ENCODE peak calls at places on chromosomes 3 and 15, in nine cellular contexts. One of them, this sample, is unnamed.

GRCh38 chr3:10558726-10559125 is 53.3 kb upstream of the ATP2B2 start:
- DNase-seq in activated T-helper 1 cell treated with Interleukin-2 at 50 U/mL for 16 hours: no peak
- DNase-seq in stimulated activated CD4-positive, alpha-beta T cell treated with anti-CD3 and anti-CD28 coated beads, Interleukin-2, amount 100 ng/mL, for 24 hours: no peak
- DNase-seq in naive B cell: no peak
- DNase-seq in stimulated activated CD8-positive, alpha-beta memory T cell treated with anti-CD3 and anti-CD28 coated beads, Interleukin-7, amount 100 ng/mL, for 48 hours: no peak
- DNase-seq in aorta: no peak
- DNase-seq in T-helper 9 cell: no peak
- DNase-seq in NCI-H460: no peak
- DNase-seq in HFFc6: no peak
- DNase-seq in this sample: no peak

GRCh38 chr3:11610044-11610671 is 33.6 kb downstream of the VGLL4 start:
- DNase-seq in activated T-helper 1 cell treated with Interleukin-2 at 50 U/mL for 16 hours: no peak
- DNase-seq in stimulated activated CD4-positive, alpha-beta T cell treated with anti-CD3 and anti-CD28 coated beads, Interleukin-2, amount 100 ng/mL, for 24 hours: no peak
- DNase-seq in naive B cell: no peak
- DNase-seq in stimulated activated CD8-positive, alpha-beta memory T cell treated with anti-CD3 and anti-CD28 coated beads, Interleukin-7, amount 100 ng/mL, for 48 hours: no peak
- DNase-seq in aorta: no peak
- DNase-seq in T-helper 9 cell: no peak
- DNase-seq in NCI-H460: no peak
- DNase-seq in HFFc6: no peak
- DNase-seq in this sample: no peak

GRCh38 chr15:89649013-89649625 is 6.1 kb downstream of the KIF7 start:
- DNase-seq in activated T-helper 1 cell treated with Interleukin-2 at 50 U/mL for 16 hours: no peak
- DNase-seq in stimulated activated CD4-positive, alpha-beta T cell treated with anti-CD3 and anti-CD28 coated beads, Interleukin-2, amount 100 ng/mL, for 24 hours: no peak
- DNase-seq in naive B cell: no peak
- DNase-seq in stimulated activated CD8-positive, alpha-beta memory T cell treated with anti-CD3 and anti-CD28 coated beads, Interleukin-7, amount 100 ng/mL, for 48 hours: no peak
- DNase-seq in aorta: peak
- DNase-seq in T-helper 9 cell: no peak
- DNase-seq in NCI-H460: no peak
- DNase-seq in HFFc6: no peak
- DNase-seq in this sample: no peak

GRCh38 chr15:99683000-99683670 is 50.1 kb downstream of the LYSMD4 start:
- DNase-seq in activated T-helper 1 cell treated with Interleukin-2 at 50 U/mL for 16 hours: no peak
- DNase-seq in stimulated activated CD4-positive, alpha-beta T cell treated with anti-CD3 and anti-CD28 coated beads, Interleukin-2, amount 100 ng/mL, for 24 hours: no peak
- DNase-seq in naive B cell: peak
- DNase-seq in stimulated activated CD8-positive, alpha-beta memory T cell treated with anti-CD3 and anti-CD28 coated beads, Interleukin-7, amount 100 ng/mL, for 48 hours: no peak
- DNase-seq in aorta: no peak
- DNase-seq in T-helper 9 cell: no peak
- DNase-seq in NCI-H460: no peak
- DNase-seq in HFFc6: no peak
- DNase-seq in this sample: no peak

GRCh38 chr3:120450914-120451669 is at the start of gene FSTL1:
- DNase-seq in activated T-helper 1 cell treated with Interleukin-2 at 50 U/mL for 16 hours: no peak
- DNase-seq in stimulated activated CD4-positive, alpha-beta T cell treated with anti-CD3 and anti-CD28 coated beads, Interleukin-2, amount 100 ng/mL, for 24 hours: no peak
- DNase-seq in naive B cell: no peak
- DNase-seq in stimulated activated CD8-positive, alpha-beta memory T cell treated with anti-CD3 and anti-CD28 coated beads, Interleukin-7, amount 100 ng/mL, for 48 hours: no peak
- DNase-seq in aorta: peak
- DNase-seq in T-helper 9 cell: no peak
- DNase-seq in NCI-H460: no peak
- DNase-seq in HFFc6: no peak
- DNase-seq in this sample: peak

GRCh38 chr3:188284455-188285212 is 130.7 kb downstream of the LPP start:
- DNase-seq in activated T-helper 1 cell treated with Interleukin-2 at 50 U/mL for 16 hours: no peak
- DNase-seq in stimulated activated CD4-positive, alpha-beta T cell treated with anti-CD3 and anti-CD28 coated beads, Interleukin-2, amount 100 ng/mL, for 24 hours: peak
- DNase-seq in naive B cell: no peak
- DNase-seq in stimulated activated CD8-positive, alpha-beta memory T cell treated with anti-CD3 and anti-CD28 coated beads, Interleukin-7, amount 100 ng/mL, for 48 hours: peak
- DNase-seq in aorta: no peak
- DNase-seq in T-helper 9 cell: no peak
- DNase-seq in NCI-H460: no peak
- DNase-seq in HFFc6: no peak
- DNase-seq in this sample: no peak

GRCh38 chr3:156519758-156520162 is 35.2 kb downstream of the SSR3 start:
- DNase-seq in activated T-helper 1 cell treated with Interleukin-2 at 50 U/mL for 16 hours: no peak
- DNase-seq in stimulated activated CD4-positive, alpha-beta T cell treated with anti-CD3 and anti-CD28 coated beads, Interleukin-2, amount 100 ng/mL, for 24 hours: no peak
- DNase-seq in naive B cell: no peak
- DNase-seq in stimulated activated CD8-positive, alpha-beta memory T cell treated with anti-CD3 and anti-CD28 coated beads, Interleukin-7, amount 100 ng/mL, for 48 hours: no peak
- DNase-seq in aorta: no peak
- DNase-seq in T-helper 9 cell: no peak
- DNase-seq in NCI-H460: no peak
- DNase-seq in HFFc6: no peak
- DNase-seq in this sample: no peak

GRCh38 chr3:30510596-30510995 is 95.8 kb upstream of the TGFBR2 start:
- DNase-seq in activated T-helper 1 cell treated with Interleukin-2 at 50 U/mL for 16 hours: no peak
- DNase-seq in stimulated activated CD4-positive, alpha-beta T cell treated with anti-CD3 and anti-CD28 coated beads, Interleukin-2, amount 100 ng/mL, for 24 hours: no peak
- DNase-seq in naive B cell: no peak
- DNase-seq in stimulated activated CD8-positive, alpha-beta memory T cell treated with anti-CD3 and anti-CD28 coated beads, Interleukin-7, amount 100 ng/mL, for 48 hours: no peak
- DNase-seq in aorta: no peak
- DNase-seq in T-helper 9 cell: no peak
- DNase-seq in NCI-H460: no peak
- DNase-seq in HFFc6: no peak
- DNase-seq in this sample: peak

GRCh38 chr3:139832998-139833397 is 102.0 kb upstream of the CLSTN2 start:
- DNase-seq in activated T-helper 1 cell treated with Interleukin-2 at 50 U/mL for 16 hours: no peak
- DNase-seq in stimulated activated CD4-positive, alpha-beta T cell treated with anti-CD3 and anti-CD28 coated beads, Interleukin-2, amount 100 ng/mL, for 24 hours: no peak
- DNase-seq in naive B cell: no peak
- DNase-seq in stimulated activated CD8-positive, alpha-beta memory T cell treated with anti-CD3 and anti-CD28 coated beads, Interleukin-7, amount 100 ng/mL, for 48 hours: no peak
- DNase-seq in aorta: no peak
- DNase-seq in T-helper 9 cell: no peak
- DNase-seq in NCI-H460: no peak
- DNase-seq in HFFc6: no peak
- DNase-seq in this sample: no peak

GRCh38 chr3:193826126-193826795 is 233.3 kb downstream of the OPA1 start:
- DNase-seq in activated T-helper 1 cell treated with Interleukin-2 at 50 U/mL for 16 hours: no peak
- DNase-seq in stimulated activated CD4-positive, alpha-beta T cell treated with anti-CD3 and anti-CD28 coated beads, Interleukin-2, amount 100 ng/mL, for 24 hours: no peak
- DNase-seq in naive B cell: no peak
- DNase-seq in stimulated activated CD8-positive, alpha-beta memory T cell treated with anti-CD3 and anti-CD28 coated beads, Interleukin-7, amount 100 ng/mL, for 48 hours: no peak
- DNase-seq in aorta: no peak
- DNase-seq in T-helper 9 cell: no peak
- DNase-seq in NCI-H460: no peak
- DNase-seq in HFFc6: peak
- DNase-seq in this sample: no peak

GRCh38 chr15:81279621-81280051 is 44.3 kb downstream of the STARD5 start:
- DNase-seq in activated T-helper 1 cell treated with Interleukin-2 at 50 U/mL for 16 hours: no peak
- DNase-seq in stimulated activated CD4-positive, alpha-beta T cell treated with anti-CD3 and anti-CD28 coated beads, Interleukin-2, amount 100 ng/mL, for 24 hours: no peak
- DNase-seq in naive B cell: no peak
- DNase-seq in stimulated activated CD8-positive, alpha-beta memory T cell treated with anti-CD3 and anti-CD28 coated beads, Interleukin-7, amount 100 ng/mL, for 48 hours: no peak
- DNase-seq in aorta: no peak
- DNase-seq in T-helper 9 cell: no peak
- DNase-seq in NCI-H460: no peak
- DNase-seq in HFFc6: peak
- DNase-seq in this sample: peak

GRCh38 chr15:39127925-39128617 is 452.8 kb upstream of the THBS1 start:
- DNase-seq in activated T-helper 1 cell treated with Interleukin-2 at 50 U/mL for 16 hours: no peak
- DNase-seq in stimulated activated CD4-positive, alpha-beta T cell treated with anti-CD3 and anti-CD28 coated beads, Interleukin-2, amount 100 ng/mL, for 24 hours: no peak
- DNase-seq in naive B cell: no peak
- DNase-seq in stimulated activated CD8-positive, alpha-beta memory T cell treated with anti-CD3 and anti-CD28 coated beads, Interleukin-7, amount 100 ng/mL, for 48 hours: peak
- DNase-seq in aorta: no peak
- DNase-seq in T-helper 9 cell: no peak
- DNase-seq in NCI-H460: peak
- DNase-seq in HFFc6: peak
- DNase-seq in this sample: peak

GRCh38 chr3:52841981-52842340 is 7.1 kb upstream of the MUSTN1 start:
- DNase-seq in activated T-helper 1 cell treated with Interleukin-2 at 50 U/mL for 16 hours: no peak
- DNase-seq in stimulated activated CD4-positive, alpha-beta T cell treated with anti-CD3 and anti-CD28 coated beads, Interleukin-2, amount 100 ng/mL, for 24 hours: no peak
- DNase-seq in naive B cell: no peak
- DNase-seq in stimulated activated CD8-positive, alpha-beta memory T cell treated with anti-CD3 and anti-CD28 coated beads, Interleukin-7, amount 100 ng/mL, for 48 hours: no peak
- DNase-seq in aorta: peak
- DNase-seq in T-helper 9 cell: no peak
- DNase-seq in NCI-H460: no peak
- DNase-seq in HFFc6: no peak
- DNase-seq in this sample: no peak

GRCh38 chr15:72492733-72493132 is 18.6 kb downstream of the ARIH1 start:
- DNase-seq in activated T-helper 1 cell treated with Interleukin-2 at 50 U/mL for 16 hours: no peak
- DNase-seq in stimulated activated CD4-positive, alpha-beta T cell treated with anti-CD3 and anti-CD28 coated beads, Interleukin-2, amount 100 ng/mL, for 24 hours: no peak
- DNase-seq in naive B cell: no peak
- DNase-seq in stimulated activated CD8-positive, alpha-beta memory T cell treated with anti-CD3 and anti-CD28 coated beads, Interleukin-7, amount 100 ng/mL, for 48 hours: no peak
- DNase-seq in aorta: no peak
- DNase-seq in T-helper 9 cell: no peak
- DNase-seq in NCI-H460: no peak
- DNase-seq in HFFc6: no peak
- DNase-seq in this sample: peak

GRCh38 chr3:11764931-11765363 is 81.7 kb downstream of the TAMM41 start:
- DNase-seq in activated T-helper 1 cell treated with Interleukin-2 at 50 U/mL for 16 hours: no peak
- DNase-seq in stimulated activated CD4-positive, alpha-beta T cell treated with anti-CD3 and anti-CD28 coated beads, Interleukin-2, amount 100 ng/mL, for 24 hours: peak
- DNase-seq in naive B cell: no peak
- DNase-seq in stimulated activated CD8-positive, alpha-beta memory T cell treated with anti-CD3 and anti-CD28 coated beads, Interleukin-7, amount 100 ng/mL, for 48 hours: peak
- DNase-seq in aorta: no peak
- DNase-seq in T-helper 9 cell: no peak
- DNase-seq in NCI-H460: no peak
- DNase-seq in HFFc6: peak
- DNase-seq in this sample: peak

GRCh38 chr3:20890124-20890523 is 704.1 kb upstream of the SGO1 start:
- DNase-seq in activated T-helper 1 cell treated with Interleukin-2 at 50 U/mL for 16 hours: no peak
- DNase-seq in stimulated activated CD4-positive, alpha-beta T cell treated with anti-CD3 and anti-CD28 coated beads, Interleukin-2, amount 100 ng/mL, for 24 hours: no peak
- DNase-seq in naive B cell: no peak
- DNase-seq in stimulated activated CD8-positive, alpha-beta memory T cell treated with anti-CD3 and anti-CD28 coated beads, Interleukin-7, amount 100 ng/mL, for 48 hours: no peak
- DNase-seq in aorta: no peak
- DNase-seq in T-helper 9 cell: no peak
- DNase-seq in NCI-H460: no peak
- DNase-seq in HFFc6: no peak
- DNase-seq in this sample: no peak

GRCh38 chr3:16848007-16848406 is 36.7 kb upstream of the PLCL2 start:
- DNase-seq in activated T-helper 1 cell treated with Interleukin-2 at 50 U/mL for 16 hours: no peak
- DNase-seq in stimulated activated CD4-positive, alpha-beta T cell treated with anti-CD3 and anti-CD28 coated beads, Interleukin-2, amount 100 ng/mL, for 24 hours: no peak
- DNase-seq in naive B cell: no peak
- DNase-seq in stimulated activated CD8-positive, alpha-beta memory T cell treated with anti-CD3 and anti-CD28 coated beads, Interleukin-7, amount 100 ng/mL, for 48 hours: no peak
- DNase-seq in aorta: no peak
- DNase-seq in T-helper 9 cell: no peak
- DNase-seq in NCI-H460: no peak
- DNase-seq in HFFc6: no peak
- DNase-seq in this sample: no peak

GRCh38 chr3:16203031-16203430 is 28.6 kb downstream of the GALNT15 start:
- DNase-seq in activated T-helper 1 cell treated with Interleukin-2 at 50 U/mL for 16 hours: no peak
- DNase-seq in stimulated activated CD4-positive, alpha-beta T cell treated with anti-CD3 and anti-CD28 coated beads, Interleukin-2, amount 100 ng/mL, for 24 hours: peak
- DNase-seq in naive B cell: no peak
- DNase-seq in stimulated activated CD8-positive, alpha-beta memory T cell treated with anti-CD3 and anti-CD28 coated beads, Interleukin-7, amount 100 ng/mL, for 48 hours: no peak
- DNase-seq in aorta: no peak
- DNase-seq in T-helper 9 cell: no peak
- DNase-seq in NCI-H460: no peak
- DNase-seq in HFFc6: peak
- DNase-seq in this sample: peak

GRCh38 chr15:38144921-38145320 is 107.7 kb upstream of the SPRED1 start:
- DNase-seq in activated T-helper 1 cell treated with Interleukin-2 at 50 U/mL for 16 hours: no peak
- DNase-seq in stimulated activated CD4-positive, alpha-beta T cell treated with anti-CD3 and anti-CD28 coated beads, Interleukin-2, amount 100 ng/mL, for 24 hours: no peak
- DNase-seq in naive B cell: no peak
- DNase-seq in stimulated activated CD8-positive, alpha-beta memory T cell treated with anti-CD3 and anti-CD28 coated beads, Interleukin-7, amount 100 ng/mL, for 48 hours: no peak
- DNase-seq in aorta: no peak
- DNase-seq in T-helper 9 cell: no peak
- DNase-seq in NCI-H460: no peak
- DNase-seq in HFFc6: no peak
- DNase-seq in this sample: peak

GRCh38 chr3:47082519-47082918 is 81.4 kb downstream of the SETD2 start:
- DNase-seq in activated T-helper 1 cell treated with Interleukin-2 at 50 U/mL for 16 hours: no peak
- DNase-seq in stimulated activated CD4-positive, alpha-beta T cell treated with anti-CD3 and anti-CD28 coated beads, Interleukin-2, amount 100 ng/mL, for 24 hours: no peak
- DNase-seq in naive B cell: no peak
- DNase-seq in stimulated activated CD8-positive, alpha-beta memory T cell treated with anti-CD3 and anti-CD28 coated beads, Interleukin-7, amount 100 ng/mL, for 48 hours: no peak
- DNase-seq in aorta: no peak
- DNase-seq in T-helper 9 cell: no peak
- DNase-seq in NCI-H460: no peak
- DNase-seq in HFFc6: peak
- DNase-seq in this sample: peak

GRCh38 chr3:4782095-4782494 is 197.1 kb upstream of the BHLHE40 start:
- DNase-seq in activated T-helper 1 cell treated with Interleukin-2 at 50 U/mL for 16 hours: no peak
- DNase-seq in stimulated activated CD4-positive, alpha-beta T cell treated with anti-CD3 and anti-CD28 coated beads, Interleukin-2, amount 100 ng/mL, for 24 hours: no peak
- DNase-seq in naive B cell: no peak
- DNase-seq in stimulated activated CD8-positive, alpha-beta memory T cell treated with anti-CD3 and anti-CD28 coated beads, Interleukin-7, amount 100 ng/mL, for 48 hours: no peak
- DNase-seq in aorta: no peak
- DNase-seq in T-helper 9 cell: no peak
- DNase-seq in NCI-H460: no peak
- DNase-seq in HFFc6: no peak
- DNase-seq in this sample: no peak

GRCh38 chr15:37059051-37059450 is 41.3 kb downstream of the MEIS2 start:
- DNase-seq in activated T-helper 1 cell treated with Interleukin-2 at 50 U/mL for 16 hours: no peak
- DNase-seq in stimulated activated CD4-positive, alpha-beta T cell treated with anti-CD3 and anti-CD28 coated beads, Interleukin-2, amount 100 ng/mL, for 24 hours: no peak
- DNase-seq in naive B cell: no peak
- DNase-seq in stimulated activated CD8-positive, alpha-beta memory T cell treated with anti-CD3 and anti-CD28 coated beads, Interleukin-7, amount 100 ng/mL, for 48 hours: no peak
- DNase-seq in aorta: no peak
- DNase-seq in T-helper 9 cell: no peak
- DNase-seq in NCI-H460: no peak
- DNase-seq in HFFc6: peak
- DNase-seq in this sample: peak

GRCh38 chr3:29693863-29694262 is 413.0 kb downstream of the RBMS3 start:
- DNase-seq in activated T-helper 1 cell treated with Interleukin-2 at 50 U/mL for 16 hours: no peak
- DNase-seq in stimulated activated CD4-positive, alpha-beta T cell treated with anti-CD3 and anti-CD28 coated beads, Interleukin-2, amount 100 ng/mL, for 24 hours: no peak
- DNase-seq in naive B cell: no peak
- DNase-seq in stimulated activated CD8-positive, alpha-beta memory T cell treated with anti-CD3 and anti-CD28 coated beads, Interleukin-7, amount 100 ng/mL, for 48 hours: no peak
- DNase-seq in aorta: no peak
- DNase-seq in T-helper 9 cell: no peak
- DNase-seq in NCI-H460: peak
- DNase-seq in HFFc6: peak
- DNase-seq in this sample: peak

GRCh38 chr3:138296639-138297038 is 33.0 kb downstream of the NME9 start:
- DNase-seq in activated T-helper 1 cell treated with Interleukin-2 at 50 U/mL for 16 hours: no peak
- DNase-seq in stimulated activated CD4-positive, alpha-beta T cell treated with anti-CD3 and anti-CD28 coated beads, Interleukin-2, amount 100 ng/mL, for 24 hours: peak
- DNase-seq in naive B cell: no peak
- DNase-seq in stimulated activated CD8-positive, alpha-beta memory T cell treated with anti-CD3 and anti-CD28 coated beads, Interleukin-7, amount 100 ng/mL, for 48 hours: peak
- DNase-seq in aorta: no peak
- DNase-seq in T-helper 9 cell: no peak
- DNase-seq in NCI-H460: no peak
- DNase-seq in HFFc6: no peak
- DNase-seq in this sample: no peak

GRCh38 chr15:89812126-89812846 is 2.4 kb downstream of the ANPEP start:
- DNase-seq in activated T-helper 1 cell treated with Interleukin-2 at 50 U/mL for 16 hours: no peak
- DNase-seq in stimulated activated CD4-positive, alpha-beta T cell treated with anti-CD3 and anti-CD28 coated beads, Interleukin-2, amount 100 ng/mL, for 24 hours: no peak
- DNase-seq in naive B cell: no peak
- DNase-seq in stimulated activated CD8-positive, alpha-beta memory T cell treated with anti-CD3 and anti-CD28 coated beads, Interleukin-7, amount 100 ng/mL, for 48 hours: no peak
- DNase-seq in aorta: no peak
- DNase-seq in T-helper 9 cell: no peak
- DNase-seq in NCI-H460: no peak
- DNase-seq in HFFc6: peak
- DNase-seq in this sample: peak

GRCh38 chr3:193871093-193871485 is 264.9 kb upstream of the HES1 start:
- DNase-seq in activated T-helper 1 cell treated with Interleukin-2 at 50 U/mL for 16 hours: no peak
- DNase-seq in stimulated activated CD4-positive, alpha-beta T cell treated with anti-CD3 and anti-CD28 coated beads, Interleukin-2, amount 100 ng/mL, for 24 hours: no peak
- DNase-seq in naive B cell: no peak
- DNase-seq in stimulated activated CD8-positive, alpha-beta memory T cell treated with anti-CD3 and anti-CD28 coated beads, Interleukin-7, amount 100 ng/mL, for 48 hours: no peak
- DNase-seq in aorta: no peak
- DNase-seq in T-helper 9 cell: no peak
- DNase-seq in NCI-H460: no peak
- DNase-seq in HFFc6: no peak
- DNase-seq in this sample: no peak

GRCh38 chr3:98099848-98100247 is 12.9 kb downstream of the OR5AC2 start:
- DNase-seq in activated T-helper 1 cell treated with Interleukin-2 at 50 U/mL for 16 hours: no peak
- DNase-seq in stimulated activated CD4-positive, alpha-beta T cell treated with anti-CD3 and anti-CD28 coated beads, Interleukin-2, amount 100 ng/mL, for 24 hours: no peak
- DNase-seq in naive B cell: no peak
- DNase-seq in stimulated activated CD8-positive, alpha-beta memory T cell treated with anti-CD3 and anti-CD28 coated beads, Interleukin-7, amount 100 ng/mL, for 48 hours: no peak
- DNase-seq in aorta: no peak
- DNase-seq in T-helper 9 cell: no peak
- DNase-seq in NCI-H460: no peak
- DNase-seq in HFFc6: no peak
- DNase-seq in this sample: no peak

GRCh38 chr15:48244923-48245322 is 38.8 kb downstream of the SLC12A1 start:
- DNase-seq in activated T-helper 1 cell treated with Interleukin-2 at 50 U/mL for 16 hours: no peak
- DNase-seq in stimulated activated CD4-positive, alpha-beta T cell treated with anti-CD3 and anti-CD28 coated beads, Interleukin-2, amount 100 ng/mL, for 24 hours: no peak
- DNase-seq in naive B cell: no peak
- DNase-seq in stimulated activated CD8-positive, alpha-beta memory T cell treated with anti-CD3 and anti-CD28 coated beads, Interleukin-7, amount 100 ng/mL, for 48 hours: no peak
- DNase-seq in aorta: no peak
- DNase-seq in T-helper 9 cell: no peak
- DNase-seq in NCI-H460: peak
- DNase-seq in HFFc6: no peak
- DNase-seq in this sample: peak

GRCh38 chr3:54004351-54004750 is 112.7 kb upstream of the SELENOK start:
- DNase-seq in activated T-helper 1 cell treated with Interleukin-2 at 50 U/mL for 16 hours: no peak
- DNase-seq in stimulated activated CD4-positive, alpha-beta T cell treated with anti-CD3 and anti-CD28 coated beads, Interleukin-2, amount 100 ng/mL, for 24 hours: no peak
- DNase-seq in naive B cell: no peak
- DNase-seq in stimulated activated CD8-positive, alpha-beta memory T cell treated with anti-CD3 and anti-CD28 coated beads, Interleukin-7, amount 100 ng/mL, for 48 hours: no peak
- DNase-seq in aorta: no peak
- DNase-seq in T-helper 9 cell: no peak
- DNase-seq in NCI-H460: no peak
- DNase-seq in HFFc6: no peak
- DNase-seq in this sample: no peak

GRCh38 chr3:83317605-83318004 is 1556.2 kb upstream of the GBE1 start:
- DNase-seq in activated T-helper 1 cell treated with Interleukin-2 at 50 U/mL for 16 hours: no peak
- DNase-seq in stimulated activated CD4-positive, alpha-beta T cell treated with anti-CD3 and anti-CD28 coated beads, Interleukin-2, amount 100 ng/mL, for 24 hours: no peak
- DNase-seq in naive B cell: no peak
- DNase-seq in stimulated activated CD8-positive, alpha-beta memory T cell treated with anti-CD3 and anti-CD28 coated beads, Interleukin-7, amount 100 ng/mL, for 48 hours: no peak
- DNase-seq in aorta: no peak
- DNase-seq in T-helper 9 cell: no peak
- DNase-seq in NCI-H460: no peak
- DNase-seq in HFFc6: no peak
- DNase-seq in this sample: no peak

GRCh38 chr3:58487140-58487886 is 4.6 kb upstream of the KCTD6 start:
- DNase-seq in activated T-helper 1 cell treated with Interleukin-2 at 50 U/mL for 16 hours: no peak
- DNase-seq in stimulated activated CD4-positive, alpha-beta T cell treated with anti-CD3 and anti-CD28 coated beads, Interleukin-2, amount 100 ng/mL, for 24 hours: no peak
- DNase-seq in naive B cell: no peak
- DNase-seq in stimulated activated CD8-positive, alpha-beta memory T cell treated with anti-CD3 and anti-CD28 coated beads, Interleukin-7, amount 100 ng/mL, for 48 hours: no peak
- DNase-seq in aorta: peak
- DNase-seq in T-helper 9 cell: no peak
- DNase-seq in NCI-H460: peak
- DNase-seq in HFFc6: peak
- DNase-seq in this sample: peak

This sample was measured in HCEC 1CT.